ENCODE peak calls at places on chromosomes 12 and 14, in ten cellular contexts. N is T-helper 2 cell treated with Interferon-gamma antibody and Interleukin-4, amounts not matched to agents 5 μg/mL and 100 μg/mL, for 36 hours; Y is HCT116; F is mucosa of gallbladder; A is B cell; I is ACHN; X is globus pallidus; U is WTC11; E is cardiac muscle cell; D is activated T-helper 1 cell treated with anti-CD3 and anti-CD28 coated beads, Interleukin-12 subunit alpha, Interleukin-12 subunit beta, Interleukin-2, Interleukin-4 antibody, amounts not matched to agents 30 ng/mL and 10 ng/mL and 1 ng/mL, durations not matched to agents 14 hours and 24 hours and 36 hours. Z is an unnamed sample.

GRCh38 chr12:103495158-103495782 is 498 bp downstream of the C12orf42 start:
- DNase-seq in A (peak; percentile 94), X (no peak), E (no peak), D (peak; percentile 16), I (no peak), F (peak; percentile 19), Y (no peak), U (peak; percentile 81), N (peak; percentile 34), Z (no peak)

GRCh38 chr14:51873221-51873893 is 12.9 kb downstream of the GNG2 start:
- DNase-seq in E (peak; percentile 90), U (no peak), D (peak; percentile 24), N (peak; percentile 66), X (no peak), A (peak; percentile 40), F (no peak), I (no peak), Y (peak; percentile 24), Z (no peak)

GRCh38 chr14:90502760-90503159 is 105.9 kb downstream of the CALM1 start:
- DNase-seq in F (no peak), X (no peak), N (no peak), U (no peak), E (no peak), A (no peak), D (no peak), Y (no peak), I (no peak), Z (no peak)

GRCh38 chr12:42213023-42213422 is 25.0 kb downstream of the YAF2 start:
- DNase-seq in A (no peak), N (no peak), D (no peak), F (no peak), U (no peak), Y (no peak), I (peak; percentile 42), X (no peak), E (no peak), Z (peak; percentile 42)

GRCh38 chr12:38905480-38906351 is at the start of gene CPNE8:
- DNase-seq in F (peak; percentile 84), D (peak; percentile 33), X (peak; percentile 56), U (peak; percentile 63), A (no peak), N (peak; percentile 42), E (peak; percentile 89), I (peak; percentile 93), Y (peak; percentile 48), Z (peak; percentile 77)

GRCh38 chr12:2283910-2284309 is 231.1 kb downstream of the CACNA1C start:
- DNase-seq in I (no peak), A (no peak), X (no peak), U (no peak), N (no peak), Y (no peak), F (no peak), D (no peak), E (peak; percentile 91), Z (no peak)

GRCh38 chr12:128820723-128821432 is 2.9 kb downstream of the SLC15A4 start:
- DNase-seq in X (peak; percentile 71), U (no peak), E (no peak), D (no peak), I (no peak), N (no peak), Y (no peak), A (peak; percentile 85), F (no peak), Z (no peak)

GRCh38 chr14:59026086-59026485 is 162.4 kb upstream of the DAAM1 start:
- DNase-seq in A (no peak), X (no peak), F (no peak), D (no peak), N (no peak), E (no peak), I (no peak), Y (no peak), U (no peak), Z (no peak)

GRCh38 chr14:105390849-105391500 is 7.4 kb upstream of the TEX22 start:
- DNase-seq in N (no peak), E (no peak), Y (no peak), F (no peak), D (no peak), U (no peak), X (no peak), I (no peak), A (no peak), Z (no peak)

GRCh38 chr12:111693818-111694217 is 8.0 kb downstream of the ACAD10 start:
- DNase-seq in F (no peak), X (no peak), I (no peak), D (no peak), A (no peak), N (no peak), U (no peak), Y (no peak), E (no peak), Z (no peak)

GRCh38 chr12:132343294-132343972 is 14.0 kb upstream of the GALNT9 start:
- DNase-seq in E (no peak), D (no peak), Y (no peak), X (no peak), F (no peak), N (no peak), A (no peak), U (no peak), I (no peak), Z (no peak)

GRCh38 chr12:47458273-47458672 is 247.6 kb downstream of the RPAP3 start:
- DNase-seq in A (no peak), D (no peak), F (peak; percentile 81), N (no peak), E (peak; percentile 14), Y (peak; percentile 3), X (peak; percentile 2), U (no peak), I (no peak), Z (no peak)

GRCh38 chr12:89392401-89392800 is 40.1 kb upstream of the DUSP6 start:
- DNase-seq in U (no peak), D (no peak), E (no peak), I (no peak), A (no peak), N (no peak), X (no peak), Y (no peak), F (no peak), Z (no peak)

GRCh38 chr12:46071335-46071734 is 81.0 kb upstream of the SCAF11 start:
- DNase-seq in D (no peak), X (no peak), E (no peak), I (no peak), U (no peak), F (no peak), N (no peak), A (no peak), Y (no peak), Z (no peak)

GRCh38 chr12:78224154-78224553 is 393.5 kb downstream of the NAV3 start:
- DNase-seq in U (no peak), Y (no peak), I (no peak), E (no peak), N (no peak), D (no peak), A (no peak), F (no peak), X (no peak), Z (no peak)

GRCh38 chr12:31783996-31784645 is 55.3 kb upstream of the AMN1 start:
- DNase-seq in Y (no peak), I (no peak), N (no peak), U (no peak), X (no peak), D (no peak), F (no peak), E (no peak), A (no peak), Z (no peak)

GRCh38 chr12:119180380-119181040 is 1.8 kb downstream of the HSPB8 start:
- DNase-seq in I (peak; percentile 66), U (no peak), A (no peak), X (no peak), Y (no peak), N (no peak), E (peak; percentile 79), F (peak; percentile 27), D (no peak), Z (no peak)

GRCh38 chr12:103308396-103308795 is 187.4 kb downstream of the C12orf42 start:
- DNase-seq in A (no peak), D (no peak), X (no peak), I (no peak), F (no peak), U (no peak), Y (no peak), N (no peak), E (no peak), Z (no peak)

GRCh38 chr14:101354726-101355125 is 206.6 kb upstream of the DIO3 start:
- DNase-seq in Y (no peak), N (no peak), I (no peak), A (no peak), F (peak; percentile 10), U (no peak), X (no peak), D (no peak), E (no peak), Z (no peak)

GRCh38 chr14:75274899-75275569 is 3.6 kb upstream of the FOS start:
- DNase-seq in F (peak; percentile 77), U (no peak), X (peak; percentile 73), A (peak; percentile 92), Y (no peak), E (no peak), D (no peak), I (no peak), N (no peak), Z (no peak)

GRCh38 chr12:88801227-88802225 is 221.3 kb upstream of the KITLG start:
- DNase-seq in A (no peak), F (no peak), U (no peak), N (no peak), X (no peak), I (no peak), Y (no peak), E (no peak), D (no peak), Z (no peak)

GRCh38 chr12:25155031-25155576 is 39.9 kb downstream of the DNAI7 start:
- DNase-seq in Y (peak; percentile 13), F (no peak), A (no peak), N (no peak), I (peak; percentile 68), E (peak; percentile 43), D (no peak), X (no peak), U (no peak), Z (peak; percentile 50)

Z was measured in Caco-2.